ENCODE peak calls at places on chromosome X, in seven cellular contexts. One of them, this sample, is unnamed.

GRCh38 chrX:40542208-40542607 is 38.6 kb upstream of the ATP6AP2 start:
- DNase-seq in sigmoid colon: no peak
- DNase-seq in left lung: no peak
- DNase-seq in pancreas: no peak
- DNase-seq in naive thymus-derived CD4-positive, alpha-beta T cell: no peak
- DNase-seq in HCT116: no peak
- DNase-seq in fibroblast of the aortic adventitia: no peak
- DNase-seq in this sample: no peak

GRCh38 chrX:15694968-15695451 is 30.4 kb upstream of the CLTRN start:
- DNase-seq in sigmoid colon: no peak
- DNase-seq in left lung: no peak
- DNase-seq in pancreas: no peak
- DNase-seq in naive thymus-derived CD4-positive, alpha-beta T cell: no peak
- DNase-seq in HCT116: no peak
- DNase-seq in fibroblast of the aortic adventitia: no peak
- DNase-seq in this sample: no peak

GRCh38 chrX:150982786-150983525 is at the start of gene HMGB3:
- DNase-seq in sigmoid colon: peak; percentile 86
- DNase-seq in left lung: peak; percentile 93
- DNase-seq in pancreas: peak; percentile 85
- DNase-seq in naive thymus-derived CD4-positive, alpha-beta T cell: peak; percentile 62
- DNase-seq in HCT116: peak; percentile 84
- DNase-seq in fibroblast of the aortic adventitia: peak; percentile 83
- DNase-seq in this sample: peak; percentile 83

GRCh38 chrX:15619053-15619772 is 18.5 kb upstream of the ACE2 start:
- DNase-seq in sigmoid colon: no peak
- DNase-seq in left lung: no peak
- DNase-seq in pancreas: peak; percentile 14
- DNase-seq in naive thymus-derived CD4-positive, alpha-beta T cell: no peak
- DNase-seq in HCT116: peak; percentile 76
- DNase-seq in fibroblast of the aortic adventitia: peak; percentile 5
- DNase-seq in this sample: peak; percentile 40

GRCh38 chrX:23662187-23662586 is 5.1 kb upstream of the PRDX4 start:
- DNase-seq in sigmoid colon: no peak
- DNase-seq in left lung: no peak
- DNase-seq in pancreas: no peak
- DNase-seq in naive thymus-derived CD4-positive, alpha-beta T cell: peak; percentile 29
- DNase-seq in HCT116: no peak
- DNase-seq in fibroblast of the aortic adventitia: no peak
- DNase-seq in this sample: no peak

GRCh38 chrX:109839694-109840358 is 106.8 kb upstream of the ACSL4 start:
- DNase-seq in sigmoid colon: peak; percentile 64
- DNase-seq in left lung: no peak
- DNase-seq in pancreas: no peak
- DNase-seq in naive thymus-derived CD4-positive, alpha-beta T cell: no peak
- DNase-seq in HCT116: peak; percentile 10
- DNase-seq in fibroblast of the aortic adventitia: peak; percentile 26
- DNase-seq in this sample: no peak

GRCh38 chrX:15822922-15823321 is 31.7 kb downstream of the AP1S2 start:
- DNase-seq in sigmoid colon: no peak
- DNase-seq in left lung: no peak
- DNase-seq in pancreas: no peak
- DNase-seq in naive thymus-derived CD4-positive, alpha-beta T cell: no peak
- DNase-seq in HCT116: no peak
- DNase-seq in fibroblast of the aortic adventitia: no peak
- DNase-seq in this sample: no peak

GRCh38 chrX:155068165-155068564 is 2.8 kb downstream of the CMC4 start:
- DNase-seq in sigmoid colon: no peak
- DNase-seq in left lung: no peak
- DNase-seq in pancreas: no peak
- DNase-seq in naive thymus-derived CD4-positive, alpha-beta T cell: no peak
- DNase-seq in HCT116: no peak
- DNase-seq in fibroblast of the aortic adventitia: peak; percentile 38
- DNase-seq in this sample: no peak

GRCh38 chrX:117998171-117998570 is 118.4 kb downstream of the KLHL13 start:
- DNase-seq in sigmoid colon: no peak
- DNase-seq in left lung: no peak
- DNase-seq in pancreas: no peak
- DNase-seq in naive thymus-derived CD4-positive, alpha-beta T cell: no peak
- DNase-seq in HCT116: no peak
- DNase-seq in fibroblast of the aortic adventitia: no peak
- DNase-seq in this sample: no peak

GRCh38 chrX:39766085-39766726 is 331.6 kb downstream of the BCOR start:
- DNase-seq in sigmoid colon: no peak
- DNase-seq in left lung: no peak
- DNase-seq in pancreas: no peak
- DNase-seq in naive thymus-derived CD4-positive, alpha-beta T cell: peak; percentile 70
- DNase-seq in HCT116: no peak
- DNase-seq in fibroblast of the aortic adventitia: no peak
- DNase-seq in this sample: no peak

GRCh38 chrX:56738670-56739069 is 9.6 kb downstream of the NBDY start:
- DNase-seq in sigmoid colon: no peak
- DNase-seq in left lung: no peak
- DNase-seq in pancreas: no peak
- DNase-seq in naive thymus-derived CD4-positive, alpha-beta T cell: no peak
- DNase-seq in HCT116: no peak
- DNase-seq in fibroblast of the aortic adventitia: no peak
- DNase-seq in this sample: no peak

GRCh38 chrX:136251042-136251991 is at the start of gene MAP7D3:
- DNase-seq in sigmoid colon: peak; percentile 82
- DNase-seq in left lung: peak; percentile 91
- DNase-seq in pancreas: peak; percentile 55
- DNase-seq in naive thymus-derived CD4-positive, alpha-beta T cell: peak; percentile 73
- DNase-seq in HCT116: peak; percentile 16
- DNase-seq in fibroblast of the aortic adventitia: no peak
- DNase-seq in this sample: peak; percentile 18

GRCh38 chrX:108068121-108068520 is 23.2 kb downstream of the PSMD10 start:
- DNase-seq in sigmoid colon: no peak
- DNase-seq in left lung: no peak
- DNase-seq in pancreas: no peak
- DNase-seq in naive thymus-derived CD4-positive, alpha-beta T cell: no peak
- DNase-seq in HCT116: no peak
- DNase-seq in fibroblast of the aortic adventitia: no peak
- DNase-seq in this sample: no peak

GRCh38 chrX:46554942-46555341 is 9.7 kb upstream of the ZNF674 start:
- DNase-seq in sigmoid colon: no peak
- DNase-seq in left lung: no peak
- DNase-seq in pancreas: no peak
- DNase-seq in naive thymus-derived CD4-positive, alpha-beta T cell: no peak
- DNase-seq in HCT116: no peak
- DNase-seq in fibroblast of the aortic adventitia: peak; percentile 72
- DNase-seq in this sample: no peak

GRCh38 chrX:41047878-41048534 is 37.2 kb upstream of the USP9X start:
- DNase-seq in sigmoid colon: no peak
- DNase-seq in left lung: no peak
- DNase-seq in pancreas: no peak
- DNase-seq in naive thymus-derived CD4-positive, alpha-beta T cell: no peak
- DNase-seq in HCT116: no peak
- DNase-seq in fibroblast of the aortic adventitia: no peak
- DNase-seq in this sample: no peak

GRCh38 chrX:9884031-9884779 is 83.0 kb upstream of the CLDN34 start:
- DNase-seq in sigmoid colon: no peak
- DNase-seq in left lung: no peak
- DNase-seq in pancreas: no peak
- DNase-seq in naive thymus-derived CD4-positive, alpha-beta T cell: no peak
- DNase-seq in HCT116: no peak
- DNase-seq in fibroblast of the aortic adventitia: no peak
- DNase-seq in this sample: no peak

GRCh38 chrX:6095469-6095868 is 133.2 kb downstream of the NLGN4X start:
- DNase-seq in sigmoid colon: no peak
- DNase-seq in left lung: no peak
- DNase-seq in pancreas: no peak
- DNase-seq in naive thymus-derived CD4-positive, alpha-beta T cell: no peak
- DNase-seq in HCT116: no peak
- DNase-seq in fibroblast of the aortic adventitia: no peak
- DNase-seq in this sample: no peak

GRCh38 chrX:103428525-103428924 is 52.2 kb downstream of the BEX3 start:
- DNase-seq in sigmoid colon: no peak
- DNase-seq in left lung: no peak
- DNase-seq in pancreas: no peak
- DNase-seq in naive thymus-derived CD4-positive, alpha-beta T cell: no peak
- DNase-seq in HCT116: no peak
- DNase-seq in fibroblast of the aortic adventitia: no peak
- DNase-seq in this sample: no peak

GRCh38 chrX:119617511-119618164 is 11.4 kb upstream of the NKRF start:
- DNase-seq in sigmoid colon: no peak
- DNase-seq in left lung: no peak
- DNase-seq in pancreas: no peak
- DNase-seq in naive thymus-derived CD4-positive, alpha-beta T cell: no peak
- DNase-seq in HCT116: no peak
- DNase-seq in fibroblast of the aortic adventitia: no peak
- DNase-seq in this sample: no peak

GRCh38 chrX:41148553-41148952 is 63.3 kb downstream of the USP9X start:
- DNase-seq in sigmoid colon: no peak
- DNase-seq in left lung: no peak
- DNase-seq in pancreas: no peak
- DNase-seq in naive thymus-derived CD4-positive, alpha-beta T cell: no peak
- DNase-seq in HCT116: no peak
- DNase-seq in fibroblast of the aortic adventitia: peak; percentile 51
- DNase-seq in this sample: no peak

GRCh38 chrX:136768469-136769084 is 12.2 kb downstream of the ARHGEF6 start:
- DNase-seq in sigmoid colon: peak; percentile 73
- DNase-seq in left lung: no peak
- DNase-seq in pancreas: peak; percentile 29
- DNase-seq in naive thymus-derived CD4-positive, alpha-beta T cell: no peak
- DNase-seq in HCT116: peak; percentile 57
- DNase-seq in fibroblast of the aortic adventitia: peak; percentile 90
- DNase-seq in this sample: no peak

GRCh38 chrX:40439625-40440532 is 140.9 kb upstream of the ATP6AP2 start:
- DNase-seq in sigmoid colon: no peak
- DNase-seq in left lung: no peak
- DNase-seq in pancreas: no peak
- DNase-seq in naive thymus-derived CD4-positive, alpha-beta T cell: no peak
- DNase-seq in HCT116: no peak
- DNase-seq in fibroblast of the aortic adventitia: no peak
- DNase-seq in this sample: no peak

GRCh38 chrX:150731795-150732194 is 38.6 kb downstream of the MTMR1 start:
- DNase-seq in sigmoid colon: no peak
- DNase-seq in left lung: no peak
- DNase-seq in pancreas: no peak
- DNase-seq in naive thymus-derived CD4-positive, alpha-beta T cell: no peak
- DNase-seq in HCT116: no peak
- DNase-seq in fibroblast of the aortic adventitia: peak; percentile 95
- DNase-seq in this sample: no peak

GRCh38 chrX:16589211-16589610 is 60.7 kb upstream of the S100G start:
- DNase-seq in sigmoid colon: no peak
- DNase-seq in left lung: no peak
- DNase-seq in pancreas: no peak
- DNase-seq in naive thymus-derived CD4-positive, alpha-beta T cell: no peak
- DNase-seq in HCT116: no peak
- DNase-seq in fibroblast of the aortic adventitia: peak; percentile 65
- DNase-seq in this sample: no peak

GRCh38 chrX:153525451-153525850 is 8.0 kb downstream of the ATP2B3 start:
- DNase-seq in sigmoid colon: no peak
- DNase-seq in left lung: no peak
- DNase-seq in pancreas: no peak
- DNase-seq in naive thymus-derived CD4-positive, alpha-beta T cell: no peak
- DNase-seq in HCT116: no peak
- DNase-seq in fibroblast of the aortic adventitia: no peak
- DNase-seq in this sample: no peak

GRCh38 chrX:7139202-7140081 is 8.1 kb upstream of the STS start:
- DNase-seq in sigmoid colon: no peak
- DNase-seq in left lung: no peak
- DNase-seq in pancreas: no peak
- DNase-seq in naive thymus-derived CD4-positive, alpha-beta T cell: no peak
- DNase-seq in HCT116: no peak
- DNase-seq in fibroblast of the aortic adventitia: peak; percentile 61
- DNase-seq in this sample: no peak

GRCh38 chrX:131841496-131842410 is 181.3 kb upstream of the STK26 start:
- DNase-seq in sigmoid colon: no peak
- DNase-seq in left lung: no peak
- DNase-seq in pancreas: peak; percentile 55
- DNase-seq in naive thymus-derived CD4-positive, alpha-beta T cell: peak; percentile 55
- DNase-seq in HCT116: peak; percentile 40
- DNase-seq in fibroblast of the aortic adventitia: peak; percentile 60
- DNase-seq in this sample: no peak
- H3K4me3 ChIP-seq in sigmoid colon: no peak overlapping the region
- H3K4me3 ChIP-seq in left lung: no peak overlapping the region
- H3K4me3 ChIP-seq in pancreas: no peak overlapping the region
- H3K4me3 ChIP-seq in naive thymus-derived CD4-positive, alpha-beta T cell: no peak overlapping the region
- H3K4me3 ChIP-seq in HCT116: no peak overlapping the region
- H3K4me3 ChIP-seq in fibroblast of the aortic adventitia: no peak overlapping the region
- H3K4me3 ChIP-seq in this sample: no peak overlapping the region

GRCh38 chrX:96833333-96833732 is 50.4 kb upstream of the RPA4 start:
- DNase-seq in sigmoid colon: no peak
- DNase-seq in left lung: no peak
- DNase-seq in pancreas: no peak
- DNase-seq in naive thymus-derived CD4-positive, alpha-beta T cell: no peak
- DNase-seq in HCT116: no peak
- DNase-seq in fibroblast of the aortic adventitia: no peak
- DNase-seq in this sample: no peak

GRCh38 chrX:96835660-96836289 is 47.9 kb upstream of the RPA4 start:
- DNase-seq in sigmoid colon: no peak
- DNase-seq in left lung: no peak
- DNase-seq in pancreas: no peak
- DNase-seq in naive thymus-derived CD4-positive, alpha-beta T cell: no peak
- DNase-seq in HCT116: no peak
- DNase-seq in fibroblast of the aortic adventitia: no peak
- DNase-seq in this sample: no peak

GRCh38 chrX:96841325-96841724 is 42.4 kb upstream of the RPA4 start:
- DNase-seq in sigmoid colon: no peak
- DNase-seq in left lung: no peak
- DNase-seq in pancreas: no peak
- DNase-seq in naive thymus-derived CD4-positive, alpha-beta T cell: no peak
- DNase-seq in HCT116: no peak
- DNase-seq in fibroblast of the aortic adventitia: no peak
- DNase-seq in this sample: no peak

GRCh38 chrX:96834137-96834536 is 49.6 kb upstream of the RPA4 start:
- DNase-seq in sigmoid colon: no peak
- DNase-seq in left lung: no peak
- DNase-seq in pancreas: no peak
- DNase-seq in naive thymus-derived CD4-positive, alpha-beta T cell: no peak
- DNase-seq in HCT116: no peak
- DNase-seq in fibroblast of the aortic adventitia: no peak
- DNase-seq in this sample: no peak

GRCh38 chrX:96837808-96838207 is 45.9 kb upstream of the RPA4 start:
- DNase-seq in sigmoid colon: no peak
- DNase-seq in left lung: no peak
- DNase-seq in pancreas: no peak
- DNase-seq in naive thymus-derived CD4-positive, alpha-beta T cell: no peak
- DNase-seq in HCT116: no peak
- DNase-seq in fibroblast of the aortic adventitia: peak; percentile 51
- DNase-seq in this sample: no peak
- H3K4me3 ChIP-seq in sigmoid colon: no peak overlapping the region
- H3K4me3 ChIP-seq in left lung: no peak overlapping the region
- H3K4me3 ChIP-seq in pancreas: no peak overlapping the region
- H3K4me3 ChIP-seq in naive thymus-derived CD4-positive, alpha-beta T cell: no peak overlapping the region
- H3K4me3 ChIP-seq in HCT116: peak overlapping the region; percentile 27
- H3K4me3 ChIP-seq in fibroblast of the aortic adventitia: no peak overlapping the region
- H3K4me3 ChIP-seq in this sample: no peak overlapping the region

GRCh38 chrX:14051416-14051815 is 21.7 kb upstream of the GEMIN8 start:
- DNase-seq in sigmoid colon: no peak
- DNase-seq in left lung: no peak
- DNase-seq in pancreas: no peak
- DNase-seq in naive thymus-derived CD4-positive, alpha-beta T cell: no peak
- DNase-seq in HCT116: no peak
- DNase-seq in fibroblast of the aortic adventitia: no peak
- DNase-seq in this sample: no peak
- H3K4me3 ChIP-seq in sigmoid colon: no peak overlapping the region
- H3K4me3 ChIP-seq in left lung: no peak overlapping the region
- H3K4me3 ChIP-seq in pancreas: no peak overlapping the region
- H3K4me3 ChIP-seq in naive thymus-derived CD4-positive, alpha-beta T cell: no peak overlapping the region
- H3K4me3 ChIP-seq in HCT116: no peak overlapping the region
- H3K4me3 ChIP-seq in fibroblast of the aortic adventitia: no peak overlapping the region
- H3K4me3 ChIP-seq in this sample: no peak overlapping the region

GRCh38 chrX:131728295-131729145 is 184.6 kb downstream of the OR13H1 start:
- DNase-seq in sigmoid colon: peak; percentile 91
- DNase-seq in left lung: no peak
- DNase-seq in pancreas: peak; percentile 88
- DNase-seq in naive thymus-derived CD4-positive, alpha-beta T cell: peak; percentile 91
- DNase-seq in HCT116: no peak
- DNase-seq in fibroblast of the aortic adventitia: peak; percentile 96
- DNase-seq in this sample: no peak
- H3K4me3 ChIP-seq in sigmoid colon: no peak overlapping the region
- H3K4me3 ChIP-seq in left lung: peak overlapping the region; percentile 24
- H3K4me3 ChIP-seq in pancreas: peak overlapping the region; percentile 50
- H3K4me3 ChIP-seq in naive thymus-derived CD4-positive, alpha-beta T cell: no peak overlapping the region
- H3K4me3 ChIP-seq in HCT116: no peak overlapping the region
- H3K4me3 ChIP-seq in fibroblast of the aortic adventitia: peak overlapping the region; percentile 62
- H3K4me3 ChIP-seq in this sample: no peak overlapping the region